ENCODE peak calls at places on chromosome 15, in ten cellular contexts. O is fibroblast of mammary gland, Z is RWPE1, E is choroid plexus epithelial cell, I is AG04449, M is mammary epithelial cell, W is fibroblast of lung, D is heart left ventricle, N is GM23338, L is OCI-LY7. K is an unnamed sample.
A peak's percentile ranks its signal among the peaks of the same experiment; 100 is the strongest.

GRCh38 chr15:42832577-42832976 is 88.0 kb downstream of the TTBK2 start:
- DNase-seq in O (peak; percentile 87), Z (peak; percentile 95), E (peak; percentile 87), I (peak; percentile 46), M (peak; percentile 96), W (peak; percentile 65), D (no peak), N (no peak), L (no peak), K (no peak)

GRCh38 chr15:78149805-78150751 is 916 bp downstream of the IDH3A start:
- DNase-seq in O (no peak), Z (peak; percentile 40), E (peak; percentile 22), I (no peak), M (peak; percentile 32), W (peak; percentile 11), D (no peak), N (peak; percentile 58), L (peak; percentile 44), K (no peak)

GRCh38 chr15:70059476-70060213 is 38.1 kb downstream of the TLE3 start:
- DNase-seq in O (no peak), Z (no peak), E (no peak), I (no peak), M (no peak), W (no peak), D (no peak), N (no peak), L (no peak), K (no peak)

GRCh38 chr15:88932271-88932874 is 19.2 kb upstream of the MFGE8 start:
- DNase-seq in O (peak; percentile 34), Z (no peak), E (no peak), I (no peak), M (peak; percentile 19), W (no peak), D (peak; percentile 29), N (no peak), L (no peak), K (no peak)

GRCh38 chr15:94734460-94734859 is 503.1 kb downstream of the MCTP2 start:
- DNase-seq in O (no peak), Z (no peak), E (no peak), I (no peak), M (no peak), W (no peak), D (no peak), N (no peak), L (no peak), K (no peak)

GRCh38 chr15:95087253-95087609 is 855.9 kb downstream of the MCTP2 start:
- DNase-seq in O (peak; percentile 5), Z (no peak), E (peak; percentile 65), I (no peak), M (no peak), W (peak; percentile 53), D (no peak), N (no peak), L (no peak), K (no peak)

GRCh38 chr15:88609344-88609743 is 11.8 kb upstream of the AEN start:
- DNase-seq in O (no peak), Z (no peak), E (no peak), I (no peak), M (no peak), W (no peak), D (no peak), N (peak; percentile 86), L (no peak), K (no peak)

GRCh38 chr15:74775894-74776293 is 6.0 kb upstream of the CSK start:
- DNase-seq in O (no peak), Z (no peak), E (no peak), I (no peak), M (no peak), W (no peak), D (no peak), N (no peak), L (no peak), K (no peak)

GRCh38 chr15:55853134-55853533 is 110.2 kb upstream of the PRTG start:
- DNase-seq in O (no peak), Z (no peak), E (no peak), I (no peak), M (no peak), W (no peak), D (no peak), N (no peak), L (no peak), K (no peak)

GRCh38 chr15:70643783-70644125 is 119.6 kb downstream of the UACA start:
- DNase-seq in O (peak; percentile 29), Z (peak; percentile 33), E (peak; percentile 36), I (no peak), M (no peak), W (peak; percentile 44), D (no peak), N (no peak), L (no peak), K (peak; percentile 27)

GRCh38 chr15:42273900-42274692 is 863 bp upstream of the TMEM87A start:
- DNase-seq in O (peak; percentile 81), Z (peak; percentile 75), E (peak; percentile 66), I (peak; percentile 40), M (peak; percentile 90), W (peak; percentile 63), D (peak; percentile 61), N (peak; percentile 34), L (peak; percentile 72), K (peak; percentile 18)

GRCh38 chr15:63474810-63475316 is 29.5 kb upstream of the USP3 start:
- DNase-seq in O (peak; percentile 25), Z (no peak), E (no peak), I (no peak), M (peak; percentile 28), W (no peak), D (no peak), N (no peak), L (peak; percentile 95), K (no peak)

GRCh38 chr15:52255008-52255407 is 40.6 kb downstream of the MYO5C start:
- DNase-seq in O (peak; percentile 92), Z (no peak), E (peak; percentile 64), I (no peak), M (peak; percentile 55), W (peak; percentile 64), D (no peak), N (no peak), L (no peak), K (no peak)

GRCh38 chr15:62711691-62712454 is 330.7 kb upstream of the TPM1 start:
- DNase-seq in O (peak; percentile 31), Z (no peak), E (peak; percentile 6), I (no peak), M (peak; percentile 35), W (no peak), D (no peak), N (no peak), L (no peak), K (no peak)

DNA sequence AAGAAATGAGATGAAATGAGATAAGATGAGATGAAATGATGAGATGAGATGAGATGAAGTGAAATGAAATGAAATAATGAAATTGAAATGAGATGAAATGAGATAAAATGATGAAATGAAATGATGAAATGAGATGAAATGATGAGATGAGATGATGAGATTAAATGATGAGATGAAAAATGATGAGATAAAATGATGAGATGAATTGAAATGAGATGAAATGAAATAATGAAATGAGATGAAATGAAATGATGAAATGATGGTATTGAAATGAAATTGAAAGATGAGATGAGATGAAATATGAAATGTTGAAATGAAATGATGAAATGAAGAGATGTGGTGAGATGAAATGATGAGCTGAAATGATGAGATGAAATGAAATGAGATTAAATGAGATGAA is 231.0 kb downstream of the GOLGA6L6 start:
- DNase-seq in O (no peak), Z (no peak), E (no peak), I (no peak), M (no peak), W (no peak), D (no peak), N (no peak), L (no peak), K (no peak)
- TF ChIP-seq CTCF in O (no peak), Z (no peak), E (no peak), I (no peak), M (no peak), W (no peak), D (no peak), N (no peak), L (no peak), K (no peak)

GRCh38 chr15:80403712-80404056 is 498 bp upstream of the ARNT2 start:
- DNase-seq in O (no peak), Z (no peak), E (no peak), I (no peak), M (no peak), W (no peak), D (no peak), N (peak; percentile 66), L (no peak), K (no peak)

GRCh38 chr15:80404057-80404718 is at the start of gene ARNT2:
- DNase-seq in O (no peak), Z (peak; percentile 10), E (no peak), I (no peak), M (no peak), W (no peak), D (no peak), N (peak; percentile 74), L (no peak), K (peak; percentile 59)

GRCh38 chr15:80405554-80405850 is 1.3 kb downstream of the ARNT2 start:
- DNase-seq in O (no peak), Z (no peak), E (no peak), I (no peak), M (no peak), W (no peak), D (no peak), N (no peak), L (no peak), K (no peak)

GRCh38 chr15:80404719-80405553 is 754 bp downstream of the ARNT2 start:
- DNase-seq in O (peak; percentile 3), Z (no peak), E (no peak), I (no peak), M (no peak), W (no peak), D (no peak), N (peak; percentile 67), L (no peak), K (peak; percentile 12)

DNA sequence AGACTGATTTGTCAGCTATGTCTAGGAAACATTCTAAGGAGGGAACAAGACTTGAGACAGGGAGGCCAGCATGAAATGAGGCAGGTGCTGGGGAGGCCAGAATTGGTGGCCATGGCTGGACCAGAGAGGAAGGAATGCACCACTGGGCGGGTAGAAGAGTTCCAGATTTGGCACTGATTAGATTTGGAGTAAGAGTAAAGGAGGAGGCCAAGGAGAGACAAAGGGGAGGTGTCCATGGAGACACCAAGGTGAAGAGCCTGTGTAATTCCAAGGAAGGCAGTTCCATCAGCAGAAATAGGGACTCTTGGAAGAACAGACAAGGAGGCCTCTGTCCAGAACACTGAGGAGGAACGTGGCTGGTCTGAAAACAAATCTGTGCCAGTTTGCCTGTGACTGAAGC is 1.8 kb downstream of the ARNT2 start:
- DNase-seq in O (no peak), Z (no peak), E (no peak), I (no peak), M (no peak), W (no peak), D (no peak), N (no peak), L (no peak), K (no peak)
- TF ChIP-seq CTCF in O (no peak), Z (no peak), E (no peak), I (no peak), M (no peak), W (no peak), D (no peak), N (no peak), L (no peak), K (no peak)

GRCh38 chr15:68256675-68257450 is 20.7 kb upstream of the FEM1B start:
- DNase-seq in O (peak; percentile 95), Z (peak; percentile 84), E (peak; percentile 94), I (no peak), M (peak; percentile 92), W (peak; percentile 93), D (peak; percentile 88), N (peak; percentile 95), L (peak; percentile 52), K (peak; percentile 97)
- TF ChIP-seq CTCF in O (no peak), Z (no peak), E (no peak), I (no peak), M (no peak), W (no peak), D (no peak), N (no peak), L (no peak), K (no peak)

GRCh38 chr15:39125904-39126303 is 455.0 kb upstream of the THBS1 start:
- DNase-seq in O (peak; percentile 67), Z (peak; percentile 31), E (peak; percentile 77), I (no peak), M (no peak), W (peak; percentile 62), D (no peak), N (peak; percentile 75), L (peak; percentile 31), K (peak; percentile 69)
- TF ChIP-seq CTCF in O (peak; percentile 67), Z (peak; percentile 31), E (peak; percentile 84), I (peak; percentile 63), M (peak; percentile 77), W (peak; percentile 70), D (peak; percentile 63), N (peak; percentile 78), L (peak; percentile 77), K (peak; percentile 64)

K was measured in cardiac muscle cell.